ENCODE peak calls at places on chromosomes 11 and 22, in four cellular contexts. One of them, this sample, is unnamed.

GRCh38 chr11:14339356-14339755 is 19.6 kb downstream of the RRAS2 start:
- DNase-seq in anterior cingulate cortex: no peak
- DNase-seq in NCI-H1930: no peak
- DNase-seq in hippocampal formation: no peak
- DNase-seq in this sample: no peak

GRCh38 chr22:39598017-39598965 is 27.7 kb downstream of the CACNA1I start:
- DNase-seq in anterior cingulate cortex: no peak
- DNase-seq in NCI-H1930: peak
- DNase-seq in hippocampal formation: no peak
- DNase-seq in this sample: no peak

GRCh38 chr11:81700061-81700460 is 1033.6 kb downstream of the FAM181B start:
- DNase-seq in anterior cingulate cortex: no peak
- DNase-seq in NCI-H1930: no peak
- DNase-seq in hippocampal formation: no peak
- DNase-seq in this sample: no peak

GRCh38 chr22:44883011-44883421 is 126.8 kb downstream of the PHF21B start:
- DNase-seq in anterior cingulate cortex: no peak
- DNase-seq in NCI-H1930: no peak
- DNase-seq in hippocampal formation: no peak
- DNase-seq in this sample: no peak

GRCh38 chr11:130801287-130802146 is 114.8 kb downstream of the SNX19 start:
- DNase-seq in anterior cingulate cortex: no peak
- DNase-seq in NCI-H1930: no peak
- DNase-seq in hippocampal formation: no peak
- DNase-seq in this sample: no peak

GRCh38 chr11:16335236-16335962 is 20.9 kb downstream of the SOX6 start:
- DNase-seq in anterior cingulate cortex: no peak
- DNase-seq in NCI-H1930: no peak
- DNase-seq in hippocampal formation: no peak
- DNase-seq in this sample: no peak

GRCh38 chr22:33919591-33920501 is at the start of gene LARGE1:
- DNase-seq in anterior cingulate cortex: peak
- DNase-seq in NCI-H1930: no peak
- DNase-seq in hippocampal formation: no peak
- DNase-seq in this sample: peak

GRCh38 chr11:2537896-2538855 is 93.4 kb downstream of the KCNQ1 start:
- DNase-seq in anterior cingulate cortex: no peak
- DNase-seq in NCI-H1930: no peak
- DNase-seq in hippocampal formation: no peak
- DNase-seq in this sample: no peak

GRCh38 chr11:132655187-132655855 is 877.0 kb downstream of the OPCML start:
- DNase-seq in anterior cingulate cortex: peak
- DNase-seq in NCI-H1930: no peak
- DNase-seq in hippocampal formation: peak
- DNase-seq in this sample: peak

GRCh38 chr11:78708388-78708787 is 133.7 kb upstream of the NARS2 start:
- DNase-seq in anterior cingulate cortex: no peak
- DNase-seq in NCI-H1930: no peak
- DNase-seq in hippocampal formation: no peak
- DNase-seq in this sample: no peak

GRCh38 chr22:37545703-37546435 is 14.4 kb upstream of the CDC42EP1 start:
- DNase-seq in anterior cingulate cortex: peak
- DNase-seq in NCI-H1930: no peak
- DNase-seq in hippocampal formation: peak
- DNase-seq in this sample: no peak

GRCh38 chr11:119367661-119368120 is 13.8 kb downstream of the USP2 start:
- DNase-seq in anterior cingulate cortex: no peak
- DNase-seq in NCI-H1930: no peak
- DNase-seq in hippocampal formation: no peak
- DNase-seq in this sample: no peak

GRCh38 chr22:45508814-45509213 is 6.1 kb downstream of the FBLN1 start:
- DNase-seq in anterior cingulate cortex: no peak
- DNase-seq in NCI-H1930: no peak
- DNase-seq in hippocampal formation: no peak
- DNase-seq in this sample: no peak

GRCh38 chr22:19687561-19688300 is 26.6 kb upstream of the SEPTIN5 start:
- DNase-seq in anterior cingulate cortex: no peak
- DNase-seq in NCI-H1930: no peak
- DNase-seq in hippocampal formation: no peak
- DNase-seq in this sample: no peak

GRCh38 chr11:114284021-114284420 is 12.2 kb upstream of the NNMT start:
- DNase-seq in anterior cingulate cortex: no peak
- DNase-seq in NCI-H1930: no peak
- DNase-seq in hippocampal formation: no peak
- DNase-seq in this sample: no peak

GRCh38 chr22:48713266-48714205 is 1114.1 kb downstream of the BRD1 start:
- DNase-seq in anterior cingulate cortex: no peak
- DNase-seq in NCI-H1930: no peak
- DNase-seq in hippocampal formation: no peak
- DNase-seq in this sample: no peak

GRCh38 chr22:23376256-23376655 is 195.9 kb downstream of the BCR start:
- DNase-seq in anterior cingulate cortex: no peak
- DNase-seq in NCI-H1930: no peak
- DNase-seq in hippocampal formation: no peak
- DNase-seq in this sample: no peak

This sample was measured in posterior cingulate gyrus.